ENCODE peak calls at places on chromosomes 3 and 15, in nine cellular contexts. P is cerebellar cortex; B is activated CD8-positive, alpha-beta memory T cell treated with anti-CD3 and anti-CD28 coated beads for 4 hours; E is small intestine; K is heart right ventricle; X is CD4-positive, alpha-beta T cell; L is Caki2; W is NCI-H2171 treated with DMSO at 0.1 percent for 48 hours; C is non-pigmented ciliary epithelial cell. U is an unnamed sample.

GRCh38 chr3:105040026-105040622 is 326.6 kb upstream of the ALCAM start:
- DNase-seq in P (no peak), B (no peak), E (no peak), K (no peak), X (no peak), L (no peak), W (no peak), C (peak), U (no peak)

GRCh38 chr15:93073465-93073952 is 15.5 kb downstream of the RGMA start:
- DNase-seq in P (no peak), B (no peak), E (no peak), K (no peak), X (no peak), L (no peak), W (no peak), C (no peak), U (peak)

GRCh38 chr15:42107483-42107882 is 13.1 kb upstream of the PLA2G4D start:
- DNase-seq in P (no peak), B (no peak), E (peak), K (no peak), X (no peak), L (no peak), W (peak), C (no peak), U (no peak)

GRCh38 chr3:124315215-124316033 is 323.5 kb upstream of the ROPN1 start:
- DNase-seq in P (peak), B (no peak), E (peak), K (no peak), X (no peak), L (no peak), W (no peak), C (no peak), U (no peak)

GRCh38 chr3:115784739-115785571 is 161.6 kb downstream of the GAP43 start:
- DNase-seq in P (peak), B (no peak), E (peak), K (no peak), X (no peak), L (peak), W (peak), C (peak), U (no peak)

GRCh38 chr3:147838650-147839049 is 429.5 kb downstream of the ZIC1 start:
- DNase-seq in P (no peak), B (no peak), E (peak), K (no peak), X (no peak), L (no peak), W (no peak), C (no peak), U (no peak)

GRCh38 chr3:38397320-38397719 is 50.7 kb downstream of the XYLB start:
- DNase-seq in P (no peak), B (no peak), E (peak), K (peak), X (no peak), L (peak), W (no peak), C (peak), U (no peak)

GRCh38 chr15:92801774-92802464 is 98.2 kb upstream of the CHD2 start:
- DNase-seq in P (no peak), B (no peak), E (no peak), K (peak), X (no peak), L (peak), W (no peak), C (peak), U (peak)

GRCh38 chr3:123404391-123404790 is 44.5 kb downstream of the ADCY5 start:
- DNase-seq in P (no peak), B (no peak), E (no peak), K (no peak), X (no peak), L (no peak), W (no peak), C (no peak), U (peak)

GRCh38 chr3:181176610-181177009 is 187.1 kb upstream of the DNAJC19 start:
- DNase-seq in P (peak), B (no peak), E (peak), K (peak), X (no peak), L (peak), W (peak), C (peak), U (peak)